ENCODE peak calls at places on chromosome 17, in seven cellular contexts. One of them, this sample, is unnamed.

GRCh38 chr17:72408122-72408382 is 287.2 kb downstream of the SOX9 start:
- DNase-seq in AML-193: no peak
- DNase-seq in hypothalamus: no peak
- DNase-seq in iPS DF 6.9: no peak
- DNase-seq in pons: no peak
- DNase-seq in activated gamma-delta T cell treated with anti-CD3 and anti-CD28 coated beads, Interleukin-2, amount 50 U/mL, for 16 hours: no peak
- DNase-seq in nucleus accumbens: no peak
- DNase-seq in this sample: no peak

GRCh38 chr17:15411556-15412198 is 55.7 kb downstream of the CDRT4 start:
- DNase-seq in AML-193: peak; percentile 17
- DNase-seq in hypothalamus: no peak
- DNase-seq in iPS DF 6.9: no peak
- DNase-seq in pons: no peak
- DNase-seq in activated gamma-delta T cell treated with anti-CD3 and anti-CD28 coated beads, Interleukin-2, amount 50 U/mL, for 16 hours: no peak
- DNase-seq in nucleus accumbens: no peak
- DNase-seq in this sample: no peak

GRCh38 chr17:81911277-81911961 is at the start of gene PCYT2:
- DNase-seq in AML-193: peak; percentile 76
- DNase-seq in hypothalamus: peak; percentile 94
- DNase-seq in iPS DF 6.9: no peak
- DNase-seq in pons: peak; percentile 87
- DNase-seq in activated gamma-delta T cell treated with anti-CD3 and anti-CD28 coated beads, Interleukin-2, amount 50 U/mL, for 16 hours: peak; percentile 85
- DNase-seq in nucleus accumbens: peak; percentile 90
- DNase-seq in this sample: peak; percentile 67

GRCh38 chr17:80028030-80028429 is 7.6 kb downstream of the TBC1D16 start:
- DNase-seq in AML-193: no peak
- DNase-seq in hypothalamus: no peak
- DNase-seq in iPS DF 6.9: no peak
- DNase-seq in pons: no peak
- DNase-seq in activated gamma-delta T cell treated with anti-CD3 and anti-CD28 coated beads, Interleukin-2, amount 50 U/mL, for 16 hours: no peak
- DNase-seq in nucleus accumbens: no peak
- DNase-seq in this sample: peak; percentile 81

GRCh38 chr17:76153202-76153601 is 12.2 kb upstream of the FOXJ1 start:
- DNase-seq in AML-193: no peak
- DNase-seq in hypothalamus: no peak
- DNase-seq in iPS DF 6.9: no peak
- DNase-seq in pons: no peak
- DNase-seq in activated gamma-delta T cell treated with anti-CD3 and anti-CD28 coated beads, Interleukin-2, amount 50 U/mL, for 16 hours: no peak
- DNase-seq in nucleus accumbens: no peak
- DNase-seq in this sample: no peak

GRCh38 chr17:79323556-79323955 is 248.9 kb downstream of the ENGASE start:
- DNase-seq in AML-193: no peak
- DNase-seq in hypothalamus: no peak
- DNase-seq in iPS DF 6.9: no peak
- DNase-seq in pons: no peak
- DNase-seq in activated gamma-delta T cell treated with anti-CD3 and anti-CD28 coated beads, Interleukin-2, amount 50 U/mL, for 16 hours: no peak
- DNase-seq in nucleus accumbens: no peak
- DNase-seq in this sample: no peak

GRCh38 chr17:33258291-33258690 is 34.8 kb downstream of the ASIC2 start:
- DNase-seq in AML-193: no peak
- DNase-seq in hypothalamus: no peak
- DNase-seq in iPS DF 6.9: no peak
- DNase-seq in pons: no peak
- DNase-seq in activated gamma-delta T cell treated with anti-CD3 and anti-CD28 coated beads, Interleukin-2, amount 50 U/mL, for 16 hours: no peak
- DNase-seq in nucleus accumbens: no peak
- DNase-seq in this sample: no peak

GRCh38 chr17:4940625-4941021 is 555 bp downstream of the RNF167 start:
- DNase-seq in AML-193: no peak
- DNase-seq in hypothalamus: no peak
- DNase-seq in iPS DF 6.9: no peak
- DNase-seq in pons: no peak
- DNase-seq in activated gamma-delta T cell treated with anti-CD3 and anti-CD28 coated beads, Interleukin-2, amount 50 U/mL, for 16 hours: peak; percentile 12
- DNase-seq in nucleus accumbens: no peak
- DNase-seq in this sample: no peak

GRCh38 chr17:2563061-2563460 is 30.4 kb upstream of the PAFAH1B1 start:
- DNase-seq in AML-193: no peak
- DNase-seq in hypothalamus: no peak
- DNase-seq in iPS DF 6.9: no peak
- DNase-seq in pons: no peak
- DNase-seq in activated gamma-delta T cell treated with anti-CD3 and anti-CD28 coated beads, Interleukin-2, amount 50 U/mL, for 16 hours: no peak
- DNase-seq in nucleus accumbens: no peak
- DNase-seq in this sample: no peak

GRCh38 chr17:61410555-61411089 is 11.0 kb downstream of the TBX2 start:
- DNase-seq in AML-193: peak; percentile 43
- DNase-seq in hypothalamus: peak; percentile 59
- DNase-seq in iPS DF 6.9: no peak
- DNase-seq in pons: peak; percentile 57
- DNase-seq in activated gamma-delta T cell treated with anti-CD3 and anti-CD28 coated beads, Interleukin-2, amount 50 U/mL, for 16 hours: peak; percentile 68
- DNase-seq in nucleus accumbens: peak; percentile 49
- DNase-seq in this sample: no peak

GRCh38 chr17:36059455-36059854 is 4.6 kb upstream of the CCL18 start:
- DNase-seq in AML-193: no peak
- DNase-seq in hypothalamus: no peak
- DNase-seq in iPS DF 6.9: no peak
- DNase-seq in pons: no peak
- DNase-seq in activated gamma-delta T cell treated with anti-CD3 and anti-CD28 coated beads, Interleukin-2, amount 50 U/mL, for 16 hours: no peak
- DNase-seq in nucleus accumbens: no peak
- DNase-seq in this sample: no peak

GRCh38 chr17:76200354-76200753 is 39.9 kb downstream of the RNF157 start:
- DNase-seq in AML-193: no peak
- DNase-seq in hypothalamus: no peak
- DNase-seq in iPS DF 6.9: no peak
- DNase-seq in pons: no peak
- DNase-seq in activated gamma-delta T cell treated with anti-CD3 and anti-CD28 coated beads, Interleukin-2, amount 50 U/mL, for 16 hours: no peak
- DNase-seq in nucleus accumbens: no peak
- DNase-seq in this sample: no peak

GRCh38 chr17:39962642-39963220 is at the start of gene GSDMA:
- DNase-seq in AML-193: no peak
- DNase-seq in hypothalamus: no peak
- DNase-seq in iPS DF 6.9: no peak
- DNase-seq in pons: no peak
- DNase-seq in activated gamma-delta T cell treated with anti-CD3 and anti-CD28 coated beads, Interleukin-2, amount 50 U/mL, for 16 hours: no peak
- DNase-seq in nucleus accumbens: no peak
- DNase-seq in this sample: no peak

GRCh38 chr17:19876524-19877161 is 8.9 kb upstream of the ULK2 start:
- DNase-seq in AML-193: peak; percentile 87
- DNase-seq in hypothalamus: peak; percentile 41
- DNase-seq in iPS DF 6.9: no peak
- DNase-seq in pons: peak; percentile 84
- DNase-seq in activated gamma-delta T cell treated with anti-CD3 and anti-CD28 coated beads, Interleukin-2, amount 50 U/mL, for 16 hours: peak; percentile 4
- DNase-seq in nucleus accumbens: peak; percentile 15
- DNase-seq in this sample: no peak

GRCh38 chr17:39667262-39668140 is 752 bp upstream of the PNMT start:
- DNase-seq in AML-193: no peak
- DNase-seq in hypothalamus: peak; percentile 52
- DNase-seq in iPS DF 6.9: no peak
- DNase-seq in pons: no peak
- DNase-seq in activated gamma-delta T cell treated with anti-CD3 and anti-CD28 coated beads, Interleukin-2, amount 50 U/mL, for 16 hours: no peak
- DNase-seq in nucleus accumbens: no peak
- DNase-seq in this sample: no peak

GRCh38 chr17:6137716-6138502 is 67.7 kb downstream of the WSCD1 start:
- DNase-seq in AML-193: no peak
- DNase-seq in hypothalamus: no peak
- DNase-seq in iPS DF 6.9: no peak
- DNase-seq in pons: no peak
- DNase-seq in activated gamma-delta T cell treated with anti-CD3 and anti-CD28 coated beads, Interleukin-2, amount 50 U/mL, for 16 hours: no peak
- DNase-seq in nucleus accumbens: no peak
- DNase-seq in this sample: peak; percentile 36

GRCh38 chr17:17060930-17061329 is 18.7 kb downstream of the MPRIP start:
- DNase-seq in AML-193: no peak
- DNase-seq in hypothalamus: no peak
- DNase-seq in iPS DF 6.9: no peak
- DNase-seq in pons: no peak
- DNase-seq in activated gamma-delta T cell treated with anti-CD3 and anti-CD28 coated beads, Interleukin-2, amount 50 U/mL, for 16 hours: no peak
- DNase-seq in nucleus accumbens: no peak
- DNase-seq in this sample: no peak

GRCh38 chr17:79831367-79832210 is 7.7 kb downstream of the CBX4 start:
- DNase-seq in AML-193: no peak
- DNase-seq in hypothalamus: peak; percentile 83
- DNase-seq in iPS DF 6.9: no peak
- DNase-seq in pons: peak; percentile 73
- DNase-seq in activated gamma-delta T cell treated with anti-CD3 and anti-CD28 coated beads, Interleukin-2, amount 50 U/mL, for 16 hours: no peak
- DNase-seq in nucleus accumbens: peak; percentile 87
- DNase-seq in this sample: no peak

GRCh38 chr17:65727243-65727642 is 165.8 kb upstream of the AXIN2 start:
- DNase-seq in AML-193: no peak
- DNase-seq in hypothalamus: no peak
- DNase-seq in iPS DF 6.9: no peak
- DNase-seq in pons: no peak
- DNase-seq in activated gamma-delta T cell treated with anti-CD3 and anti-CD28 coated beads, Interleukin-2, amount 50 U/mL, for 16 hours: no peak
- DNase-seq in nucleus accumbens: no peak
- DNase-seq in this sample: no peak

GRCh38 chr17:16352303-16352837 is 899 bp downstream of the CENPV start:
- DNase-seq in AML-193: no peak
- DNase-seq in hypothalamus: peak; percentile 38
- DNase-seq in iPS DF 6.9: no peak
- DNase-seq in pons: no peak
- DNase-seq in activated gamma-delta T cell treated with anti-CD3 and anti-CD28 coated beads, Interleukin-2, amount 50 U/mL, for 16 hours: peak; percentile 4
- DNase-seq in nucleus accumbens: peak; percentile 74
- DNase-seq in this sample: peak; percentile 31

GRCh38 chr17:64245218-64246145 is 17.6 kb downstream of the TEX2 start:
- DNase-seq in AML-193: no peak
- DNase-seq in hypothalamus: no peak
- DNase-seq in iPS DF 6.9: no peak
- DNase-seq in pons: no peak
- DNase-seq in activated gamma-delta T cell treated with anti-CD3 and anti-CD28 coated beads, Interleukin-2, amount 50 U/mL, for 16 hours: no peak
- DNase-seq in nucleus accumbens: no peak
- DNase-seq in this sample: no peak

GRCh38 chr17:54494731-54495715 is 405.6 kb upstream of the TOM1L1 start:
- DNase-seq in AML-193: no peak
- DNase-seq in hypothalamus: no peak
- DNase-seq in iPS DF 6.9: no peak
- DNase-seq in pons: no peak
- DNase-seq in activated gamma-delta T cell treated with anti-CD3 and anti-CD28 coated beads, Interleukin-2, amount 50 U/mL, for 16 hours: no peak
- DNase-seq in nucleus accumbens: no peak
- DNase-seq in this sample: no peak

GRCh38 chr17:5772720-5773119 is 188.4 kb upstream of the NLRP1 start:
- DNase-seq in AML-193: no peak
- DNase-seq in hypothalamus: no peak
- DNase-seq in iPS DF 6.9: no peak
- DNase-seq in pons: no peak
- DNase-seq in activated gamma-delta T cell treated with anti-CD3 and anti-CD28 coated beads, Interleukin-2, amount 50 U/mL, for 16 hours: no peak
- DNase-seq in nucleus accumbens: no peak
- DNase-seq in this sample: no peak

GRCh38 chr17:2400474-2400866 is 390 bp downstream of the MNT start:
- DNase-seq in AML-193: no peak
- DNase-seq in hypothalamus: peak; percentile 51
- DNase-seq in iPS DF 6.9: no peak
- DNase-seq in pons: no peak
- DNase-seq in activated gamma-delta T cell treated with anti-CD3 and anti-CD28 coated beads, Interleukin-2, amount 50 U/mL, for 16 hours: peak; percentile 51
- DNase-seq in nucleus accumbens: peak; percentile 59
- DNase-seq in this sample: no peak

GRCh38 chr17:64218066-64218465 is 45.0 kb downstream of the TEX2 start:
- DNase-seq in AML-193: no peak
- DNase-seq in hypothalamus: no peak
- DNase-seq in iPS DF 6.9: no peak
- DNase-seq in pons: no peak
- DNase-seq in activated gamma-delta T cell treated with anti-CD3 and anti-CD28 coated beads, Interleukin-2, amount 50 U/mL, for 16 hours: no peak
- DNase-seq in nucleus accumbens: no peak
- DNase-seq in this sample: no peak

GRCh38 chr17:3985800-3986199 is 21.6 kb upstream of the ATP2A3 start:
- DNase-seq in AML-193: no peak
- DNase-seq in hypothalamus: no peak
- DNase-seq in iPS DF 6.9: no peak
- DNase-seq in pons: no peak
- DNase-seq in activated gamma-delta T cell treated with anti-CD3 and anti-CD28 coated beads, Interleukin-2, amount 50 U/mL, for 16 hours: no peak
- DNase-seq in nucleus accumbens: no peak
- DNase-seq in this sample: no peak

GRCh38 chr17:14297161-14297851 is 3.6 kb upstream of the HS3ST3B1 start:
- DNase-seq in AML-193: no peak
- DNase-seq in hypothalamus: no peak
- DNase-seq in iPS DF 6.9: no peak
- DNase-seq in pons: no peak
- DNase-seq in activated gamma-delta T cell treated with anti-CD3 and anti-CD28 coated beads, Interleukin-2, amount 50 U/mL, for 16 hours: no peak
- DNase-seq in nucleus accumbens: no peak
- DNase-seq in this sample: no peak

GRCh38 chr17:18006495-18007239 is 32.3 kb downstream of the ATPAF2 start:
- DNase-seq in AML-193: no peak
- DNase-seq in hypothalamus: no peak
- DNase-seq in iPS DF 6.9: no peak
- DNase-seq in pons: no peak
- DNase-seq in activated gamma-delta T cell treated with anti-CD3 and anti-CD28 coated beads, Interleukin-2, amount 50 U/mL, for 16 hours: no peak
- DNase-seq in nucleus accumbens: no peak
- DNase-seq in this sample: no peak

GRCh38 chr17:200604-200985 is 19.1 kb upstream of the DOC2B start:
- DNase-seq in AML-193: no peak
- DNase-seq in hypothalamus: no peak
- DNase-seq in iPS DF 6.9: no peak
- DNase-seq in pons: no peak
- DNase-seq in activated gamma-delta T cell treated with anti-CD3 and anti-CD28 coated beads, Interleukin-2, amount 50 U/mL, for 16 hours: no peak
- DNase-seq in nucleus accumbens: no peak
- DNase-seq in this sample: no peak

GRCh38 chr17:73158133-73158532 is 6.7 kb upstream of the SSTR2 start:
- DNase-seq in AML-193: no peak
- DNase-seq in hypothalamus: no peak
- DNase-seq in iPS DF 6.9: no peak
- DNase-seq in pons: no peak
- DNase-seq in activated gamma-delta T cell treated with anti-CD3 and anti-CD28 coated beads, Interleukin-2, amount 50 U/mL, for 16 hours: no peak
- DNase-seq in nucleus accumbens: no peak
- DNase-seq in this sample: no peak

GRCh38 chr17:7112527-7113108 is 2.0 kb downstream of the ASGR2 start:
- DNase-seq in AML-193: no peak
- DNase-seq in hypothalamus: no peak
- DNase-seq in iPS DF 6.9: no peak
- DNase-seq in pons: no peak
- DNase-seq in activated gamma-delta T cell treated with anti-CD3 and anti-CD28 coated beads, Interleukin-2, amount 50 U/mL, for 16 hours: no peak
- DNase-seq in nucleus accumbens: no peak
- DNase-seq in this sample: no peak

GRCh38 chr17:28230011-28230410 is 89.0 kb upstream of the TMEM97 start:
- DNase-seq in AML-193: no peak
- DNase-seq in hypothalamus: no peak
- DNase-seq in iPS DF 6.9: no peak
- DNase-seq in pons: no peak
- DNase-seq in activated gamma-delta T cell treated with anti-CD3 and anti-CD28 coated beads, Interleukin-2, amount 50 U/mL, for 16 hours: no peak
- DNase-seq in nucleus accumbens: no peak
- DNase-seq in this sample: no peak

GRCh38 chr17:79366988-79367571 is 243.8 kb downstream of the RBFOX3 start:
- DNase-seq in AML-193: no peak
- DNase-seq in hypothalamus: no peak
- DNase-seq in iPS DF 6.9: no peak
- DNase-seq in pons: no peak
- DNase-seq in activated gamma-delta T cell treated with anti-CD3 and anti-CD28 coated beads, Interleukin-2, amount 50 U/mL, for 16 hours: no peak
- DNase-seq in nucleus accumbens: no peak
- DNase-seq in this sample: no peak

GRCh38 chr17:44587339-44587738 is 30.1 kb downstream of the FZD2 start:
- DNase-seq in AML-193: no peak
- DNase-seq in hypothalamus: no peak
- DNase-seq in iPS DF 6.9: no peak
- DNase-seq in pons: no peak
- DNase-seq in activated gamma-delta T cell treated with anti-CD3 and anti-CD28 coated beads, Interleukin-2, amount 50 U/mL, for 16 hours: no peak
- DNase-seq in nucleus accumbens: no peak
- DNase-seq in this sample: peak; percentile 2

GRCh38 chr17:35731932-35732805 is 730 bp downstream of the RASL10B start:
- DNase-seq in AML-193: no peak
- DNase-seq in hypothalamus: peak; percentile 34
- DNase-seq in iPS DF 6.9: no peak
- DNase-seq in pons: no peak
- DNase-seq in activated gamma-delta T cell treated with anti-CD3 and anti-CD28 coated beads, Interleukin-2, amount 50 U/mL, for 16 hours: no peak
- DNase-seq in nucleus accumbens: no peak
- DNase-seq in this sample: no peak

GRCh38 chr17:30236807-30237206 is 1.3 kb upstream of the SLC6A4 start:
- DNase-seq in AML-193: no peak
- DNase-seq in hypothalamus: peak; percentile 24
- DNase-seq in iPS DF 6.9: no peak
- DNase-seq in pons: no peak
- DNase-seq in activated gamma-delta T cell treated with anti-CD3 and anti-CD28 coated beads, Interleukin-2, amount 50 U/mL, for 16 hours: no peak
- DNase-seq in nucleus accumbens: peak; percentile 12
- DNase-seq in this sample: no peak

GRCh38 chr17:48100591-48101011 is 677 bp downstream of the CBX1 start:
- DNase-seq in AML-193: no peak
- DNase-seq in hypothalamus: no peak
- DNase-seq in iPS DF 6.9: peak; percentile 58
- DNase-seq in pons: peak; percentile 29
- DNase-seq in activated gamma-delta T cell treated with anti-CD3 and anti-CD28 coated beads, Interleukin-2, amount 50 U/mL, for 16 hours: no peak
- DNase-seq in nucleus accumbens: no peak
- DNase-seq in this sample: peak; percentile 46

This sample was measured in NCI-H446 treated with DMSO at 0.1 percent for 48 hours.